ENCODE peak calls at places on chromosomes 13 and 19, in seven cellular contexts. W is spleen, F is HCT116, N is suprapubic skin, C is GM12878, S is endothelial cell of umbilical vein, P is breast epithelium. V is an unnamed sample.

GRCh38 chr13:37277435-37278144 is 172.1 kb upstream of the CSNK1A1L start:
- DNase-seq in C (no peak), F (no peak), N (no peak), P (no peak), S (no peak), W (no peak), V (no peak)

GRCh38 chr13:98771838-98772611 is 19.6 kb upstream of the SLC15A1 start:
- DNase-seq in P (no peak), N (no peak), W (no peak), S (no peak), F (no peak), C (no peak), V (no peak)

GRCh38 chr19:54959840-54960239 is 6.3 kb upstream of the NLRP2 start:
- DNase-seq in F (no peak), W (no peak), P (no peak), C (no peak), S (no peak), N (no peak), V (no peak)

GRCh38 chr19:17951151-17952040 is 15.5 kb upstream of the KCNN1 start:
- DNase-seq in F (no peak), C (no peak), P (no peak), N (no peak), W (no peak), S (no peak), V (no peak)

GRCh38 chr13:30832845-30833332 is 73.2 kb upstream of the MEDAG start:
- DNase-seq in C (no peak), N (peak; percentile 77), W (no peak), S (peak; percentile 75), P (peak; percentile 94), F (peak; percentile 95), V (peak; percentile 95)

GRCh38 chr19:16326401-16327130 is 1.9 kb downstream of the KLF2 start:
- DNase-seq in W (peak; percentile 89), S (peak; percentile 38), C (no peak), F (no peak), N (peak; percentile 73), P (no peak), V (no peak)

GRCh38 chr19:48395170-48395455 is 1.6 kb downstream of the GRIN2D start:
- DNase-seq in P (no peak), C (no peak), W (no peak), F (no peak), N (no peak), S (no peak), V (no peak)

GRCh38 chr19:28715157-28715556 is 497.8 kb downstream of the UQCRFS1 start:
- DNase-seq in N (no peak), C (no peak), W (no peak), P (no peak), S (no peak), F (no peak), V (no peak)

GRCh38 chr19:19146000-19146608 is 7.8 kb upstream of the TMEM161A start:
- DNase-seq in N (peak; percentile 90), S (peak; percentile 59), F (no peak), C (no peak), P (peak; percentile 83), W (peak; percentile 95), V (peak; percentile 53)

GRCh38 chr13:28650284-28650683 is 8.6 kb upstream of the POMP start:
- DNase-seq in S (no peak), F (no peak), N (no peak), C (no peak), W (no peak), P (no peak), V (no peak)

GRCh38 chr13:114099918-114100445 is 32.4 kb downstream of the RASA3 start:
- DNase-seq in C (no peak), F (peak; percentile 42), P (peak; percentile 52), N (peak; percentile 74), S (no peak), W (no peak), V (no peak)

GRCh38 chr19:33374406-33374703 is 846 bp downstream of the CEBPG start:
- DNase-seq in N (peak; percentile 62), C (no peak), F (no peak), W (no peak), P (no peak), S (no peak), V (no peak)

GRCh38 chr19:4597975-4598671 is 38.6 kb upstream of the SEMA6B start:
- DNase-seq in C (no peak), N (no peak), F (no peak), W (no peak), S (no peak), P (no peak), V (no peak)

GRCh38 chr13:100040196-100040595 is 48.7 kb upstream of the PCCA start:
- DNase-seq in C (no peak), S (no peak), F (no peak), W (no peak), N (no peak), P (no peak), V (no peak)

GRCh38 chr13:95660981-95661581 is 15.9 kb upstream of the DNAJC3 start:
- DNase-seq in W (no peak), S (peak; percentile 61), N (no peak), P (no peak), F (peak; percentile 28), C (no peak), V (no peak)

GRCh38 chr19:3687393-3687773 is 12.9 kb downstream of the PIP5K1C start:
- DNase-seq in F (no peak), P (no peak), N (no peak), S (no peak), W (no peak), C (no peak), V (no peak)

GRCh38 chr13:106597759-106598395 is 29.9 kb upstream of the ARGLU1 start:
- DNase-seq in S (no peak), W (no peak), C (no peak), F (no peak), N (no peak), P (no peak), V (no peak)

GRCh38 chr19:12606796-12607195 is 3.8 kb downstream of the ZNF490 start:
- DNase-seq in P (no peak), S (no peak), N (no peak), F (no peak), C (no peak), W (no peak), V (no peak)

GRCh38 chr13:24146961-24147569 is 13.5 kb upstream of the SPATA13 start:
- DNase-seq in N (no peak), P (no peak), F (no peak), S (no peak), C (no peak), W (no peak), V (no peak)

GRCh38 chr13:76049397-76049746 is 413.2 kb downstream of the LMO7 start:
- DNase-seq in N (no peak), P (no peak), C (no peak), S (no peak), F (no peak), W (no peak), V (no peak)

GRCh38 chr13:107299717-107300116 is 731.8 kb upstream of the ARGLU1 start:
- DNase-seq in S (no peak), P (no peak), C (no peak), F (no peak), N (no peak), W (no peak), V (no peak)

GRCh38 chr13:33275916-33276315 is 9.6 kb downstream of the STARD13 start:
- DNase-seq in N (no peak), F (no peak), S (no peak), P (no peak), W (no peak), C (no peak), V (no peak)

GRCh38 chr13:33276581-33276980 is 9.0 kb downstream of the STARD13 start:
- DNase-seq in C (no peak), S (peak; percentile 71), P (no peak), F (no peak), W (no peak), N (no peak), V (no peak)

GRCh38 chr13:33271759-33272158 is 13.8 kb downstream of the STARD13 start:
- DNase-seq in P (no peak), N (no peak), F (no peak), C (no peak), W (no peak), S (no peak), V (no peak)

GRCh38 chr13:33272531-33273124 is 12.9 kb downstream of the STARD13 start:
- DNase-seq in S (no peak), W (no peak), F (no peak), N (no peak), C (no peak), P (no peak), V (no peak)

DNA sequence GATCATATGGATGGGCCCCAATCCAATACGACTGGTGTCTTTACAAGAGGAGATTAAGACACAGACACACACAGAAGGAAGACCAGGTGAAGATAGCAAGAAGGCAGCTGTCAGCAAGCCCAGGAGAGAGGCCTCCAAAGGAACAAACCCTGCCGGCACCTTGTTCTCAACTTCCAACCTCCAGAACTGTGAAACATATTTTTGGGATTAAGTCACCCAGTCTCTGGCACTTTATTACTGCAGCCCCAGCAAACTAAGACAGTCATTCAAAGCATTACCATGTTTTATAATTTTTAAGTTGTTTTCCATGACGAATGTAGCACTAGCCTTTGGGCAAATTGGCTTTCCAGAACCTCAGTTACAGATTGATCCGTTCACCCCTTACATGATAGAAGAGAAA is 11.3 kb downstream of the STARD13 start:
- DNase-seq in S (no peak), N (no peak), F (no peak), P (no peak), C (no peak), W (no peak), V (no peak)
- H3K4me1 ChIP-seq in S (peaks cover 21% of the 10 kb centered on the region), N (peaks cover 67% of the 10 kb centered on the region), F (peaks cover 8% of the 10 kb centered on the region), P (peaks cover under 1% of the 10 kb centered on the region), C (no peaks in the 10 kb centered on the region), W (peaks cover 5% of the 10 kb centered on the region), V (no peaks in the 10 kb centered on the region)

GRCh38 chr19:58439576-58440554 is at the start of gene ZNF132:
- DNase-seq in S (peak; percentile 100), F (no peak), P (peak; percentile 92), N (peak; percentile 98), W (peak; percentile 98), C (peak; percentile 98), V (peak; percentile 99)
- TF ChIP-seq POLR2AphosphoS5 in S (peak; percentile 73), F (no peak), P (peak; percentile 85), N (no peak), W (peak; percentile 87), C (peak; percentile 33), V (peak; percentile 99)

GRCh38 chr13:112741835-112742570 is 52.2 kb downstream of the ATP11A start:
- DNase-seq in P (no peak), W (peak; percentile 59), N (no peak), S (no peak), F (no peak), C (no peak), V (no peak)
- H3K4me1 ChIP-seq in P (no peaks in the 10 kb centered on the region), W (no peaks in the 10 kb centered on the region), N (peaks cover 20% of the 10 kb centered on the region), S (no peaks in the 10 kb centered on the region), F (peaks cover 23% of the 10 kb centered on the region), C (no peaks in the 10 kb centered on the region), V (no peaks in the 10 kb centered on the region)

GRCh38 chr13:109741966-109742365 is 44.4 kb downstream of the IRS2 start:
- DNase-seq in N (no peak), F (no peak), W (no peak), S (no peak), P (no peak), C (no peak), V (no peak)

GRCh38 chr13:109745060-109745459 is 41.3 kb downstream of the IRS2 start:
- DNase-seq in C (no peak), P (no peak), F (no peak), S (no peak), W (no peak), N (no peak), V (no peak)

GRCh38 chr13:109744512-109745051 is 41.8 kb downstream of the IRS2 start:
- DNase-seq in F (no peak), S (no peak), P (no peak), C (no peak), W (no peak), N (no peak), V (peak; percentile 69)

GRCh38 chr13:109745702-109746101 is 40.7 kb downstream of the IRS2 start:
- DNase-seq in P (no peak), F (no peak), W (no peak), S (no peak), C (no peak), N (no peak), V (no peak)

GRCh38 chr13:109743706-109744453 is 42.5 kb downstream of the IRS2 start:
- DNase-seq in N (no peak), F (no peak), P (no peak), C (no peak), W (no peak), S (peak; percentile 69), V (no peak)
- TF ChIP-seq POLR2AphosphoS5 in N (no peak), F (no peak), P (no peak), C (no peak), W (no peak), S (peak; percentile 34), V (no peak)